ENCODE peak calls at places on chromosomes 5 and 9, in four cellular contexts. One of them, this sample, is unnamed.

GRCh38 chr9:35814106-35814840 is 569 bp downstream of the HINT2 start:
- DNase-seq in lower lobe of right lung: peak; percentile 81
- DNase-seq in posterior vena cava: peak; percentile 92
- DNase-seq in stimulated activated CD4-positive, alpha-beta T cell treated with anti-CD3 and anti-CD28 coated beads, Interleukin-4, amount 100 ng/mL, for 1 hour: no peak
- DNase-seq in this sample: peak; percentile 77

GRCh38 chr9:105290401-105290800 is 46.0 kb downstream of the SLC44A1 start:
- DNase-seq in posterior vena cava: no peak
- DNase-seq in stimulated activated CD4-positive, alpha-beta T cell treated with anti-CD3 and anti-CD28 coated beads, Interleukin-4, amount 100 ng/mL, for 1 hour: no peak
- DNase-seq in lower lobe of right lung: no peak
- DNase-seq in this sample: no peak

GRCh38 chr5:140711794-140712193 is 11.5 kb downstream of the ZMAT2 start:
- DNase-seq in posterior vena cava: no peak
- DNase-seq in stimulated activated CD4-positive, alpha-beta T cell treated with anti-CD3 and anti-CD28 coated beads, Interleukin-4, amount 100 ng/mL, for 1 hour: no peak
- DNase-seq in lower lobe of right lung: no peak
- DNase-seq in this sample: no peak

GRCh38 chr5:67537439-67538342 is 341.1 kb upstream of the CD180 start:
- DNase-seq in stimulated activated CD4-positive, alpha-beta T cell treated with anti-CD3 and anti-CD28 coated beads, Interleukin-4, amount 100 ng/mL, for 1 hour: no peak
- DNase-seq in posterior vena cava: no peak
- DNase-seq in lower lobe of right lung: no peak
- DNase-seq in this sample: no peak

GRCh38 chr5:38157024-38157423 is 101.3 kb upstream of the EGFLAM start:
- DNase-seq in posterior vena cava: no peak
- DNase-seq in lower lobe of right lung: no peak
- DNase-seq in stimulated activated CD4-positive, alpha-beta T cell treated with anti-CD3 and anti-CD28 coated beads, Interleukin-4, amount 100 ng/mL, for 1 hour: no peak
- DNase-seq in this sample: no peak

GRCh38 chr5:169777112-169777511 is 140.0 kb downstream of the DOCK2 start:
- DNase-seq in lower lobe of right lung: no peak
- DNase-seq in stimulated activated CD4-positive, alpha-beta T cell treated with anti-CD3 and anti-CD28 coated beads, Interleukin-4, amount 100 ng/mL, for 1 hour: no peak
- DNase-seq in posterior vena cava: no peak
- DNase-seq in this sample: no peak

GRCh38 chr5:231661-232060 is 13.5 kb downstream of the SDHA start:
- DNase-seq in stimulated activated CD4-positive, alpha-beta T cell treated with anti-CD3 and anti-CD28 coated beads, Interleukin-4, amount 100 ng/mL, for 1 hour: no peak
- DNase-seq in posterior vena cava: no peak
- DNase-seq in lower lobe of right lung: no peak
- DNase-seq in this sample: no peak

GRCh38 chr5:170330568-170331054 is 33.0 kb upstream of the LCP2 start:
- DNase-seq in stimulated activated CD4-positive, alpha-beta T cell treated with anti-CD3 and anti-CD28 coated beads, Interleukin-4, amount 100 ng/mL, for 1 hour: peak; percentile 34
- DNase-seq in lower lobe of right lung: no peak
- DNase-seq in posterior vena cava: no peak
- DNase-seq in this sample: no peak

GRCh38 chr5:157801-158200 is 33.5 kb upstream of the LRRC14B start:
- DNase-seq in posterior vena cava: peak; percentile 29
- DNase-seq in stimulated activated CD4-positive, alpha-beta T cell treated with anti-CD3 and anti-CD28 coated beads, Interleukin-4, amount 100 ng/mL, for 1 hour: no peak
- DNase-seq in lower lobe of right lung: no peak
- DNase-seq in this sample: no peak

GRCh38 chr5:124692324-124692723 is 54.1 kb downstream of the ZNF608 start:
- DNase-seq in lower lobe of right lung: no peak
- DNase-seq in stimulated activated CD4-positive, alpha-beta T cell treated with anti-CD3 and anti-CD28 coated beads, Interleukin-4, amount 100 ng/mL, for 1 hour: no peak
- DNase-seq in posterior vena cava: no peak
- DNase-seq in this sample: no peak

GRCh38 chr5:159533197-159533596 is 202.9 kb upstream of the IL12B start:
- DNase-seq in stimulated activated CD4-positive, alpha-beta T cell treated with anti-CD3 and anti-CD28 coated beads, Interleukin-4, amount 100 ng/mL, for 1 hour: no peak
- DNase-seq in lower lobe of right lung: no peak
- DNase-seq in posterior vena cava: no peak
- DNase-seq in this sample: no peak

GRCh38 chr9:134897584-134898170 is 17.1 kb downstream of the FCN2 start:
- DNase-seq in stimulated activated CD4-positive, alpha-beta T cell treated with anti-CD3 and anti-CD28 coated beads, Interleukin-4, amount 100 ng/mL, for 1 hour: no peak
- DNase-seq in lower lobe of right lung: no peak
- DNase-seq in posterior vena cava: no peak
- DNase-seq in this sample: no peak